ENCODE peak calls at places on chromosomes 11 and 22, in six cellular contexts. U is gastrocnemius medialis, G is PC-3, F is A549, Y is HepG2, A is adrenal gland. L is an unnamed sample.

GRCh38 chr11:64870176-64870892 is 8.1 kb downstream of the EHD1 start:
- DNase-seq in Y (peak), A (peak), U (no peak), G (peak), F (no peak), L (peak)

GRCh38 chr11:73019448-73019847 is 122.7 kb downstream of the FCHSD2 start:
- DNase-seq in F (no peak), Y (peak), U (no peak), A (no peak), G (no peak), L (no peak)

GRCh38 chr11:29093416-29093815 is 923.4 kb downstream of the KCNA4 start:
- DNase-seq in A (no peak), F (peak), U (no peak), G (peak), Y (peak), L (peak)

GRCh38 chr11:123054301-123055065 is 7.5 kb downstream of the HSPA8 start:
- DNase-seq in Y (peak), U (no peak), G (peak), F (peak), A (peak), L (peak)

GRCh38 chr22:17172172-17172833 is 13.2 kb upstream of the HDHD5 start:
- DNase-seq in U (no peak), Y (no peak), F (no peak), G (no peak), A (peak), L (peak)

GRCh38 chr11:107689317-107690202 is 22.3 kb downstream of the SLN start:
- DNase-seq in A (peak), Y (peak), U (peak), G (peak), F (peak), L (peak)

GRCh38 chr11:120773501-120774031 is 250.3 kb upstream of the TBCEL start:
- DNase-seq in A (peak), F (no peak), Y (no peak), G (peak), U (no peak), L (peak)

GRCh38 chr11:95147364-95147905 is 57.8 kb downstream of the ENDOD1 start:
- DNase-seq in G (peak), Y (peak), F (peak), U (no peak), A (peak), L (peak)

GRCh38 chr22:25750569-25751173 is 8.7 kb downstream of the MYO18B start:
- DNase-seq in G (no peak), U (peak), Y (no peak), F (no peak), A (peak), L (no peak)

GRCh38 chr11:2808850-2809847 is 76.4 kb downstream of the CDKN1C start:
- DNase-seq in Y (no peak), G (no peak), U (no peak), F (no peak), A (peak), L (no peak)

GRCh38 chr11:19779740-19780139 is 67.1 kb downstream of the NAV2 start:
- DNase-seq in Y (no peak), G (no peak), F (no peak), A (no peak), U (no peak), L (no peak)

GRCh38 chr22:50022171-50022819 is 9.7 kb upstream of the IL17REL start:
- DNase-seq in Y (no peak), U (no peak), G (no peak), A (no peak), F (no peak), L (no peak)

GRCh38 chr11:196786-197731 is 4.2 kb downstream of the SCGB1C1 start:
- DNase-seq in A (peak), Y (no peak), F (no peak), G (no peak), U (no peak), L (no peak)

GRCh38 chr11:17218403-17218802 is 10.6 kb upstream of the PIK3C2A start:
- DNase-seq in A (no peak), U (no peak), F (no peak), G (peak), Y (no peak), L (no peak)

GRCh38 chr22:30885591-30885990 is 83.0 kb downstream of the MORC2 start:
- DNase-seq in G (no peak), U (no peak), A (no peak), Y (no peak), F (no peak), L (no peak)

GRCh38 chr11:45918331-45918941 is 759 bp upstream of the PEX16 start:
- DNase-seq in G (peak), U (peak), F (peak), A (peak), Y (peak), L (peak)

GRCh38 chr11:47538741-47539575 is 14.0 kb downstream of the CELF1 start:
- DNase-seq in G (no peak), F (no peak), U (no peak), A (no peak), Y (no peak), L (no peak)

GRCh38 chr11:57321996-57322880 is 2.5 kb downstream of the TNKS1BP1 start:
- DNase-seq in F (peak), G (peak), U (peak), Y (peak), A (peak), L (peak)

GRCh38 chr22:19991395-19991644 is 25.3 kb downstream of the ARVCF start:
- DNase-seq in G (no peak), F (no peak), Y (no peak), U (no peak), A (no peak), L (no peak)

GRCh38 chr11:1162498-1163311 is 5.0 kb downstream of the MUC5AC start:
- DNase-seq in A (no peak), Y (no peak), F (no peak), G (no peak), U (no peak), L (no peak)

GRCh38 chr11:119745776-119746535 is 17.0 kb upstream of the NECTIN1 start:
- DNase-seq in A (no peak), G (no peak), F (no peak), U (no peak), Y (no peak), L (no peak)

GRCh38 chr11:115608976-115609375 is 104.8 kb upstream of the CADM1 start:
- DNase-seq in Y (no peak), F (no peak), U (no peak), G (no peak), A (no peak), L (no peak)

GRCh38 chr11:48093795-48094642 is 113.7 kb downstream of the PTPRJ start:
- DNase-seq in G (peak), F (no peak), U (peak), Y (peak), A (no peak), L (peak)

GRCh38 chr11:105673089-105673488 is 63.2 kb downstream of the GRIA4 start:
- DNase-seq in F (peak), U (no peak), Y (peak), G (peak), A (peak), L (peak)

GRCh38 chr11:8258289-8258688 is 5.4 kb downstream of the LMO1 start:
- DNase-seq in A (peak), U (peak), F (no peak), Y (no peak), G (no peak), L (no peak)

GRCh38 chr22:23772315-23773246 is at the start of gene MMP11:
- DNase-seq in U (no peak), Y (no peak), F (no peak), G (peak), A (peak), L (peak)

GRCh38 chr11:32436751-32437405 is 1.5 kb upstream of the WT1 start:
- DNase-seq in A (no peak), U (no peak), F (no peak), G (no peak), Y (no peak), L (no peak)

GRCh38 chr11:35364101-35364780 is 55.1 kb downstream of the SLC1A2 start:
- DNase-seq in F (peak), Y (no peak), A (peak), G (peak), U (peak), L (peak)

GRCh38 chr11:119345685-119346084 is 820 bp downstream of the MFRP start:
- DNase-seq in Y (no peak), A (no peak), F (no peak), U (no peak), G (no peak), L (no peak)

GRCh38 chr11:62719302-62719978 is 7.8 kb downstream of the HNRNPUL2 start:
- DNase-seq in F (no peak), U (no peak), A (no peak), G (no peak), Y (no peak), L (no peak)

GRCh38 chr11:45892856-45893255 is 7.4 kb downstream of the MAPK8IP1 start:
- DNase-seq in A (peak), Y (no peak), U (no peak), G (no peak), F (no peak), L (no peak)

GRCh38 chr22:42595434-42595833 is 19.2 kb downstream of the POLDIP3 start:
- DNase-seq in G (no peak), F (no peak), A (no peak), U (no peak), Y (no peak), L (no peak)

GRCh38 chr11:69880041-69880802 is 61.0 kb upstream of the FGF3 start:
- DNase-seq in A (no peak), F (no peak), U (no peak), G (no peak), Y (no peak), L (no peak)

GRCh38 chr11:69882270-69882608 is 63.0 kb upstream of the FGF3 start:
- DNase-seq in Y (no peak), A (no peak), G (no peak), F (no peak), U (no peak), L (no peak)

GRCh38 chr11:69883292-69884255 is 64.4 kb upstream of the FGF3 start:
- DNase-seq in F (no peak), A (no peak), G (no peak), U (no peak), Y (no peak), L (no peak)

GRCh38 chr11:69880803-69881445 is 61.7 kb upstream of the FGF3 start:
- DNase-seq in U (no peak), F (no peak), A (no peak), Y (no peak), G (no peak), L (no peak)

GRCh38 chr11:69881467-69882269 is 62.5 kb upstream of the FGF3 start:
- DNase-seq in A (no peak), G (no peak), Y (no peak), U (no peak), F (no peak), L (no peak)
- TF ChIP-seq CTCF in A (no peak), G (peak), Y (peak), U (no peak), F (peak), L (no peak)

GRCh38 chr22:44620841-44621382 is 81.1 kb upstream of the PRR5 start:
- DNase-seq in A (no peak), Y (no peak), F (no peak), G (no peak), U (no peak), L (no peak)

GRCh38 chr22:44618400-44618799 is 83.6 kb upstream of the PRR5 start:
- DNase-seq in F (no peak), Y (no peak), G (no peak), U (no peak), A (no peak), L (no peak)

GRCh38 chr22:44622147-44622427 is 79.9 kb upstream of the PRR5 start:
- DNase-seq in F (peak), A (no peak), Y (no peak), U (no peak), G (peak), L (peak)

GRCh38 chr22:44621401-44622146 is 80.4 kb upstream of the PRR5 start:
- DNase-seq in U (no peak), A (no peak), Y (no peak), G (no peak), F (no peak), L (no peak)

DNA sequence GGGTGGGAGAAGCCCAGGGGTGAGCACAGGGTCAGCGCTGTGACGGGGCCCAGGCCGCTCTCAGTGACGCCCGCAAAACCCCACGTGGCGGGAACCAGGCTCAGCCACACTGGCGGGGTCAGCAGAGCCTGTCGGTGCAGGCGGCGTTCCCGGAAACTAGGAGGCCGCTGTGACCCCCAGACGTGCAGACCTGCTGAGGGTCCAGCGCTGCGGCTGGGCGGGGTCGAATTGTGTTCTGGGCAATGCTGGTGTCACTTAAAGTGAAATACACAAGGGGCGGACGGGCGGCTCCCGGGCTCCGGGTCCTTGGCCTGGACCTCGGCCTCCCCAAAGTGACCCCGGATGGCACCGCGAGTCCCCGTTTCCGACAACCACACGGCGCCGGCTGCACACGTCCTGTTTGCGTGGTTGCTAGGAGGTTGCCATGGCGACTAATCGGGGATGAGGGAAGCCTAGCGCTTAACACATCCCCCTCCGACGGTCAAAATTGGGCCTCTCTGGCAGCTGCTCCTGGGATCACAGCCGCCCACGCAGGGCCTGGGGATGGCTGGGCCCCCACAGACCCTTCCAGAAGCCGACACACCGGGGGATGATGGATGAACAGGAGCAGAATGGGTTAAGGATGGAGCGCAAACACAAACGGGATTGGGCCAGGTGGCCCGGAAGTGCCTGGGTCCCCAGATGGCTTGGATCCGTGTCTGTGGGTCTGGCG is 81.7 kb upstream of the PRR5 start:
- DNase-seq in A (peak), G (peak), Y (peak), F (peak), U (no peak), L (peak)
- H3K4me3 ChIP-seq in A (no peak), G (no peak), Y (no peak), F (no peak), U (no peak), L (no peak)

GRCh38 chr11:134725939-134726639 is 314.0 kb upstream of the B3GAT1 start:
- DNase-seq in A (no peak), U (no peak), F (peak), G (peak), Y (peak), L (no peak)
- TF ChIP-seq CTCF in A (no peak), U (no peak), F (no peak), G (peak), Y (peak), L (peak)

GRCh38 chr11:67320011-67320410 is 16.7 kb downstream of the SSH3 start:
- DNase-seq in Y (no peak), A (no peak), G (peak), F (no peak), U (no peak), L (no peak)

GRCh38 chr11:67316882-67317364 is 13.6 kb downstream of the SSH3 start:
- DNase-seq in G (peak), Y (no peak), A (no peak), U (no peak), F (no peak), L (peak)

GRCh38 chr11:67318239-67318555 is 14.9 kb downstream of the SSH3 start:
- DNase-seq in G (peak), F (no peak), A (no peak), U (no peak), Y (no peak), L (no peak)

GRCh38 chr11:67315325-67315909 is 12.1 kb downstream of the SSH3 start:
- DNase-seq in G (no peak), Y (no peak), U (no peak), A (no peak), F (no peak), L (no peak)

DNA sequence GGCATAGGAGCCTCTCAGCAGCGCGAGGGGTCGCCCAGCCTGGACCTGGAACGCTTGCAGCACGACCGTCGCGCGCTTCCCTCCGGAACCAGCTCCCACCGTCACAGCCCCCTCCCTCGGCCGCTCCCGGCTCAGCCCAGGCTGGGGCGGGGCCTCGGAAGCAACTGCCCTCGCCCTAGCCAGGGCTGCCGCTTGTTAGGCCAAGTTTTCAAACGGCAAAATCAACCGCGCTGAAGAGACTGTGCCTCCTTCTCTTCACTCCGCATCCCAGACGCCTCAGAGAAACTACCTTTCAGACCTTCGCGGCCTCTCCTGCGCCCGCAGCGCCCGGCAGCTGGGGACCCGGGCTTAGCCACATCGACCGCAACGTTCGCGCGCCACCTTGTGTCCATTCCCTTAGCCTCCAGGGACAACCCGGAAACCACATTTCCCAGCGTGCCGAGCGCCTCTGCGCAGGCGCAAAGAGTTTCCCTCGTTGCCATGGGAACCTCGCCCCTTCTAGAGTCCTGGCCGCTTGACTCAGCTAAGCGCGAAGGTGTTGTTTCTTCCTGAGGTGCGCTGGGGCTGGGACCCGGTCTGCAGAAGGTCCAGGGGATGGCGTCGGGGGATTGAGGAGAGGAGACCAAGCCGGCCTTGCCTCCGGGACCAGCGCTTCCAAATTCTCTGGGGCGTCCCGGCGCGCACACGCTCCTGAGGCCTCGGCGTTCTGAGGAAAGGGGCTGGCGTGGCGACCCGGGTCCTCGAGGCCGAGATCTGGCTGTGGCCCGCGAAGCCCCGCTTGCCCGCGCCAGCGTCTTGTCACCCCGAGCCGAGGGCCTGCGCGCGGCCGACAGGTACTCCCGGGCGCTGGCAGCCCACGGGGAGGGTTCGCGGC is 14.3 kb downstream of the SSH3 start:
- DNase-seq in A (peak), U (peak), Y (peak), F (peak), G (peak), L (peak)
- H3K4me3 ChIP-seq in A (peak), U (peak), Y (peak), F (peak), G (peak), L (peak)

GRCh38 chr11:66338276-66339162 is 2.3 kb upstream of the RIN1 start:
- DNase-seq in Y (no peak), U (no peak), A (no peak), G (no peak), F (no peak), L (no peak)
- TF ChIP-seq CTCF in Y (no peak), U (no peak), A (no peak), G (no peak), F (no peak), L (no peak)

DNA sequence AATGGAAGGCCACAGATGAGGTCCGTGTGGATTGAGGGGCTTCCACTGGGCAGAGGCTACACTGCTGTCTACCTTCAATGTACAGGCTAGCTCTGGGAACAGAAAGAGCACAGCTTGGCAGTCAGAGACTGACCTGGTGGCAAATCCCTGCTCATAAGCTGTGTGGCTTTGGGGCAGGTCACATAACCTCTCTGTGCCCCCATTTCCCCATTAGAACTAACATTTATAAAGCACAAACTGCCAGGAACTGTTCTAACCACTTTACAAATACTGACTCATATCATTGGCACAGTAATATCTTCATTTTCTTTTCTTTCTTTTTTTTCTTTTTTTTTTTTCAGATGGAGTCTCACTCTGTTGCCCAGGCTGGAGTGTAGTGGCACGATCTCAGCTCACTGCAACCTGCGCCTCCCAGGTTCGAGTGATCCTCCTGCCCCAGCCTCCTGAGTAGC is 3.1 kb downstream of the FOSL1 start:
- DNase-seq in A (no peak), Y (no peak), U (no peak), F (no peak), G (peak), L (no peak)
- H3K4me3 ChIP-seq in A (no peak), Y (no peak), U (no peak), F (no peak), G (peak), L (no peak)

GRCh38 chr11:13183094-13183825 is 94.3 kb upstream of the BMAL1 start:
- DNase-seq in F (peak), Y (peak), U (no peak), A (no peak), G (peak), L (peak)
- TF ChIP-seq CTCF in F (peak), Y (peak), U (no peak), A (peak), G (peak), L (peak)

GRCh38 chr11:71153005-71153395 is 99.4 kb downstream of the SHANK2 start:
- DNase-seq in F (peak), U (no peak), A (peak), Y (peak), G (peak), L (peak)
- H3K4me3 ChIP-seq in F (peak), U (no peak), A (peak), Y (peak), G (peak), L (no peak)